ENCODE peak calls at places on chromosomes 6 and 20, in five cellular contexts. One of them, this sample, is unnamed.

GRCh38 chr6:195861-196360 is 96.4 kb upstream of the DUSP22 start:
- DNase-seq in RWPE1: no peak
- DNase-seq in stimulated activated CD4-positive, alpha-beta T cell treated with anti-CD3 and anti-CD28 coated beads, Interleukin-2, amount 100 ng/mL, for 24 hours: peak
- DNase-seq in stimulated activated CD8-positive, alpha-beta memory T cell treated with anti-CD3 and anti-CD28 coated beads, Interleukin-2, amount 100 ng/mL, for 48 hours: no peak
- DNase-seq in activated CD4-positive, alpha-beta T cell treated with anti-CD3 and anti-CD28 coated beads, Interleukin-2, amount 50 U/mL, for 24 hours: no peak
- DNase-seq in this sample: no peak

GRCh38 chr6:26122005-26122388 is 34.8 kb downstream of the HFE start:
- DNase-seq in RWPE1: no peak
- DNase-seq in stimulated activated CD4-positive, alpha-beta T cell treated with anti-CD3 and anti-CD28 coated beads, Interleukin-2, amount 100 ng/mL, for 24 hours: no peak
- DNase-seq in stimulated activated CD8-positive, alpha-beta memory T cell treated with anti-CD3 and anti-CD28 coated beads, Interleukin-2, amount 100 ng/mL, for 48 hours: no peak
- DNase-seq in activated CD4-positive, alpha-beta T cell treated with anti-CD3 and anti-CD28 coated beads, Interleukin-2, amount 50 U/mL, for 24 hours: no peak
- DNase-seq in this sample: no peak

GRCh38 chr6:38933426-38933825 is 115.2 kb upstream of the GLP1R start:
- DNase-seq in RWPE1: peak
- DNase-seq in stimulated activated CD4-positive, alpha-beta T cell treated with anti-CD3 and anti-CD28 coated beads, Interleukin-2, amount 100 ng/mL, for 24 hours: no peak
- DNase-seq in stimulated activated CD8-positive, alpha-beta memory T cell treated with anti-CD3 and anti-CD28 coated beads, Interleukin-2, amount 100 ng/mL, for 48 hours: no peak
- DNase-seq in activated CD4-positive, alpha-beta T cell treated with anti-CD3 and anti-CD28 coated beads, Interleukin-2, amount 50 U/mL, for 24 hours: no peak
- DNase-seq in this sample: no peak

GRCh38 chr6:80366721-80367120 is 260.2 kb downstream of the BCKDHB start:
- DNase-seq in RWPE1: peak
- DNase-seq in stimulated activated CD4-positive, alpha-beta T cell treated with anti-CD3 and anti-CD28 coated beads, Interleukin-2, amount 100 ng/mL, for 24 hours: no peak
- DNase-seq in stimulated activated CD8-positive, alpha-beta memory T cell treated with anti-CD3 and anti-CD28 coated beads, Interleukin-2, amount 100 ng/mL, for 48 hours: no peak
- DNase-seq in activated CD4-positive, alpha-beta T cell treated with anti-CD3 and anti-CD28 coated beads, Interleukin-2, amount 50 U/mL, for 24 hours: no peak
- DNase-seq in this sample: no peak

GRCh38 chr6:43269273-43270007 is 26.2 kb downstream of the TTBK1 start:
- DNase-seq in RWPE1: no peak
- DNase-seq in stimulated activated CD4-positive, alpha-beta T cell treated with anti-CD3 and anti-CD28 coated beads, Interleukin-2, amount 100 ng/mL, for 24 hours: peak
- DNase-seq in stimulated activated CD8-positive, alpha-beta memory T cell treated with anti-CD3 and anti-CD28 coated beads, Interleukin-2, amount 100 ng/mL, for 48 hours: peak
- DNase-seq in activated CD4-positive, alpha-beta T cell treated with anti-CD3 and anti-CD28 coated beads, Interleukin-2, amount 50 U/mL, for 24 hours: no peak
- DNase-seq in this sample: no peak

GRCh38 chr6:4965506-4966389 is 38.1 kb downstream of the RPP40 start:
- DNase-seq in RWPE1: no peak
- DNase-seq in stimulated activated CD4-positive, alpha-beta T cell treated with anti-CD3 and anti-CD28 coated beads, Interleukin-2, amount 100 ng/mL, for 24 hours: no peak
- DNase-seq in stimulated activated CD8-positive, alpha-beta memory T cell treated with anti-CD3 and anti-CD28 coated beads, Interleukin-2, amount 100 ng/mL, for 48 hours: no peak
- DNase-seq in activated CD4-positive, alpha-beta T cell treated with anti-CD3 and anti-CD28 coated beads, Interleukin-2, amount 50 U/mL, for 24 hours: no peak
- DNase-seq in this sample: no peak

GRCh38 chr6:109102762-109103161 is 7.5 kb downstream of the CEP57L1 start:
- DNase-seq in RWPE1: no peak
- DNase-seq in stimulated activated CD4-positive, alpha-beta T cell treated with anti-CD3 and anti-CD28 coated beads, Interleukin-2, amount 100 ng/mL, for 24 hours: no peak
- DNase-seq in stimulated activated CD8-positive, alpha-beta memory T cell treated with anti-CD3 and anti-CD28 coated beads, Interleukin-2, amount 100 ng/mL, for 48 hours: no peak
- DNase-seq in activated CD4-positive, alpha-beta T cell treated with anti-CD3 and anti-CD28 coated beads, Interleukin-2, amount 50 U/mL, for 24 hours: no peak
- DNase-seq in this sample: no peak

GRCh38 chr6:56899311-56899710 is 55.6 kb upstream of the BEND6 start:
- DNase-seq in RWPE1: no peak
- DNase-seq in stimulated activated CD4-positive, alpha-beta T cell treated with anti-CD3 and anti-CD28 coated beads, Interleukin-2, amount 100 ng/mL, for 24 hours: no peak
- DNase-seq in stimulated activated CD8-positive, alpha-beta memory T cell treated with anti-CD3 and anti-CD28 coated beads, Interleukin-2, amount 100 ng/mL, for 48 hours: no peak
- DNase-seq in activated CD4-positive, alpha-beta T cell treated with anti-CD3 and anti-CD28 coated beads, Interleukin-2, amount 50 U/mL, for 24 hours: no peak
- DNase-seq in this sample: no peak

GRCh38 chr6:79719248-79719975 is 88.3 kb downstream of the SH3BGRL2 start:
- DNase-seq in RWPE1: no peak
- DNase-seq in stimulated activated CD4-positive, alpha-beta T cell treated with anti-CD3 and anti-CD28 coated beads, Interleukin-2, amount 100 ng/mL, for 24 hours: no peak
- DNase-seq in stimulated activated CD8-positive, alpha-beta memory T cell treated with anti-CD3 and anti-CD28 coated beads, Interleukin-2, amount 100 ng/mL, for 48 hours: no peak
- DNase-seq in activated CD4-positive, alpha-beta T cell treated with anti-CD3 and anti-CD28 coated beads, Interleukin-2, amount 50 U/mL, for 24 hours: no peak
- DNase-seq in this sample: no peak

GRCh38 chr6:158770948-158771347 is 48.2 kb downstream of the EZR start:
- DNase-seq in RWPE1: no peak
- DNase-seq in stimulated activated CD4-positive, alpha-beta T cell treated with anti-CD3 and anti-CD28 coated beads, Interleukin-2, amount 100 ng/mL, for 24 hours: no peak
- DNase-seq in stimulated activated CD8-positive, alpha-beta memory T cell treated with anti-CD3 and anti-CD28 coated beads, Interleukin-2, amount 100 ng/mL, for 48 hours: no peak
- DNase-seq in activated CD4-positive, alpha-beta T cell treated with anti-CD3 and anti-CD28 coated beads, Interleukin-2, amount 50 U/mL, for 24 hours: no peak
- DNase-seq in this sample: no peak

GRCh38 chr20:53609501-53610445 is 16.1 kb upstream of the ZNF217 start:
- DNase-seq in RWPE1: no peak
- DNase-seq in stimulated activated CD4-positive, alpha-beta T cell treated with anti-CD3 and anti-CD28 coated beads, Interleukin-2, amount 100 ng/mL, for 24 hours: peak
- DNase-seq in stimulated activated CD8-positive, alpha-beta memory T cell treated with anti-CD3 and anti-CD28 coated beads, Interleukin-2, amount 100 ng/mL, for 48 hours: peak
- DNase-seq in activated CD4-positive, alpha-beta T cell treated with anti-CD3 and anti-CD28 coated beads, Interleukin-2, amount 50 U/mL, for 24 hours: peak
- DNase-seq in this sample: no peak

GRCh38 chr6:96783307-96783706 is 54.0 kb downstream of the GPR63 start:
- DNase-seq in RWPE1: no peak
- DNase-seq in stimulated activated CD4-positive, alpha-beta T cell treated with anti-CD3 and anti-CD28 coated beads, Interleukin-2, amount 100 ng/mL, for 24 hours: no peak
- DNase-seq in stimulated activated CD8-positive, alpha-beta memory T cell treated with anti-CD3 and anti-CD28 coated beads, Interleukin-2, amount 100 ng/mL, for 48 hours: no peak
- DNase-seq in activated CD4-positive, alpha-beta T cell treated with anti-CD3 and anti-CD28 coated beads, Interleukin-2, amount 50 U/mL, for 24 hours: no peak
- DNase-seq in this sample: no peak

GRCh38 chr6:13485923-13486557 is 1.4 kb downstream of the GFOD1 start:
- DNase-seq in RWPE1: peak
- DNase-seq in stimulated activated CD4-positive, alpha-beta T cell treated with anti-CD3 and anti-CD28 coated beads, Interleukin-2, amount 100 ng/mL, for 24 hours: peak
- DNase-seq in stimulated activated CD8-positive, alpha-beta memory T cell treated with anti-CD3 and anti-CD28 coated beads, Interleukin-2, amount 100 ng/mL, for 48 hours: no peak
- DNase-seq in activated CD4-positive, alpha-beta T cell treated with anti-CD3 and anti-CD28 coated beads, Interleukin-2, amount 50 U/mL, for 24 hours: no peak
- DNase-seq in this sample: no peak

GRCh38 chr20:64038579-64039292 is 2.8 kb downstream of the C20orf204 start:
- DNase-seq in RWPE1: peak
- DNase-seq in stimulated activated CD4-positive, alpha-beta T cell treated with anti-CD3 and anti-CD28 coated beads, Interleukin-2, amount 100 ng/mL, for 24 hours: peak
- DNase-seq in stimulated activated CD8-positive, alpha-beta memory T cell treated with anti-CD3 and anti-CD28 coated beads, Interleukin-2, amount 100 ng/mL, for 48 hours: peak
- DNase-seq in activated CD4-positive, alpha-beta T cell treated with anti-CD3 and anti-CD28 coated beads, Interleukin-2, amount 50 U/mL, for 24 hours: peak
- DNase-seq in this sample: no peak

GRCh38 chr20:12882832-12883506 is 125.8 kb upstream of the SPTLC3 start:
- DNase-seq in RWPE1: no peak
- DNase-seq in stimulated activated CD4-positive, alpha-beta T cell treated with anti-CD3 and anti-CD28 coated beads, Interleukin-2, amount 100 ng/mL, for 24 hours: no peak
- DNase-seq in stimulated activated CD8-positive, alpha-beta memory T cell treated with anti-CD3 and anti-CD28 coated beads, Interleukin-2, amount 100 ng/mL, for 48 hours: no peak
- DNase-seq in activated CD4-positive, alpha-beta T cell treated with anti-CD3 and anti-CD28 coated beads, Interleukin-2, amount 50 U/mL, for 24 hours: no peak
- DNase-seq in this sample: no peak

GRCh38 chr6:161476711-161477110 is 202.8 kb upstream of the AGPAT4 start:
- DNase-seq in RWPE1: no peak
- DNase-seq in stimulated activated CD4-positive, alpha-beta T cell treated with anti-CD3 and anti-CD28 coated beads, Interleukin-2, amount 100 ng/mL, for 24 hours: no peak
- DNase-seq in stimulated activated CD8-positive, alpha-beta memory T cell treated with anti-CD3 and anti-CD28 coated beads, Interleukin-2, amount 100 ng/mL, for 48 hours: no peak
- DNase-seq in activated CD4-positive, alpha-beta T cell treated with anti-CD3 and anti-CD28 coated beads, Interleukin-2, amount 50 U/mL, for 24 hours: no peak
- DNase-seq in this sample: no peak

GRCh38 chr6:165694296-165694695 is 31.3 kb upstream of the PDE10A start:
- DNase-seq in RWPE1: no peak
- DNase-seq in stimulated activated CD4-positive, alpha-beta T cell treated with anti-CD3 and anti-CD28 coated beads, Interleukin-2, amount 100 ng/mL, for 24 hours: no peak
- DNase-seq in stimulated activated CD8-positive, alpha-beta memory T cell treated with anti-CD3 and anti-CD28 coated beads, Interleukin-2, amount 100 ng/mL, for 48 hours: no peak
- DNase-seq in activated CD4-positive, alpha-beta T cell treated with anti-CD3 and anti-CD28 coated beads, Interleukin-2, amount 50 U/mL, for 24 hours: no peak
- DNase-seq in this sample: no peak

GRCh38 chr20:31872406-31872805 is 2.0 kb downstream of the TTLL9 start:
- DNase-seq in RWPE1: no peak
- DNase-seq in stimulated activated CD4-positive, alpha-beta T cell treated with anti-CD3 and anti-CD28 coated beads, Interleukin-2, amount 100 ng/mL, for 24 hours: no peak
- DNase-seq in stimulated activated CD8-positive, alpha-beta memory T cell treated with anti-CD3 and anti-CD28 coated beads, Interleukin-2, amount 100 ng/mL, for 48 hours: no peak
- DNase-seq in activated CD4-positive, alpha-beta T cell treated with anti-CD3 and anti-CD28 coated beads, Interleukin-2, amount 50 U/mL, for 24 hours: no peak
- DNase-seq in this sample: no peak

GRCh38 chr20:38165089-38165965 is at the start of gene TGM2:
- DNase-seq in RWPE1: peak
- DNase-seq in stimulated activated CD4-positive, alpha-beta T cell treated with anti-CD3 and anti-CD28 coated beads, Interleukin-2, amount 100 ng/mL, for 24 hours: peak
- DNase-seq in stimulated activated CD8-positive, alpha-beta memory T cell treated with anti-CD3 and anti-CD28 coated beads, Interleukin-2, amount 100 ng/mL, for 48 hours: peak
- DNase-seq in activated CD4-positive, alpha-beta T cell treated with anti-CD3 and anti-CD28 coated beads, Interleukin-2, amount 50 U/mL, for 24 hours: no peak
- DNase-seq in this sample: no peak

GRCh38 chr20:61599061-61599930 is 347.2 kb downstream of the CDH4 start:
- DNase-seq in RWPE1: no peak
- DNase-seq in stimulated activated CD4-positive, alpha-beta T cell treated with anti-CD3 and anti-CD28 coated beads, Interleukin-2, amount 100 ng/mL, for 24 hours: no peak
- DNase-seq in stimulated activated CD8-positive, alpha-beta memory T cell treated with anti-CD3 and anti-CD28 coated beads, Interleukin-2, amount 100 ng/mL, for 48 hours: no peak
- DNase-seq in activated CD4-positive, alpha-beta T cell treated with anti-CD3 and anti-CD28 coated beads, Interleukin-2, amount 50 U/mL, for 24 hours: no peak
- DNase-seq in this sample: no peak

GRCh38 chr6:1527098-1527497 is 82.6 kb upstream of the FOXC1 start:
- DNase-seq in RWPE1: no peak
- DNase-seq in stimulated activated CD4-positive, alpha-beta T cell treated with anti-CD3 and anti-CD28 coated beads, Interleukin-2, amount 100 ng/mL, for 24 hours: peak
- DNase-seq in stimulated activated CD8-positive, alpha-beta memory T cell treated with anti-CD3 and anti-CD28 coated beads, Interleukin-2, amount 100 ng/mL, for 48 hours: peak
- DNase-seq in activated CD4-positive, alpha-beta T cell treated with anti-CD3 and anti-CD28 coated beads, Interleukin-2, amount 50 U/mL, for 24 hours: no peak
- DNase-seq in this sample: no peak

GRCh38 chr6:37319856-37320255 is 33.9 kb upstream of the RNF8 start:
- DNase-seq in RWPE1: no peak
- DNase-seq in stimulated activated CD4-positive, alpha-beta T cell treated with anti-CD3 and anti-CD28 coated beads, Interleukin-2, amount 100 ng/mL, for 24 hours: no peak
- DNase-seq in stimulated activated CD8-positive, alpha-beta memory T cell treated with anti-CD3 and anti-CD28 coated beads, Interleukin-2, amount 100 ng/mL, for 48 hours: no peak
- DNase-seq in activated CD4-positive, alpha-beta T cell treated with anti-CD3 and anti-CD28 coated beads, Interleukin-2, amount 50 U/mL, for 24 hours: no peak
- DNase-seq in this sample: no peak

GRCh38 chr20:23087587-23088275 is 1.6 kb upstream of the CD93 start:
- DNase-seq in RWPE1: no peak
- DNase-seq in stimulated activated CD4-positive, alpha-beta T cell treated with anti-CD3 and anti-CD28 coated beads, Interleukin-2, amount 100 ng/mL, for 24 hours: no peak
- DNase-seq in stimulated activated CD8-positive, alpha-beta memory T cell treated with anti-CD3 and anti-CD28 coated beads, Interleukin-2, amount 100 ng/mL, for 48 hours: no peak
- DNase-seq in activated CD4-positive, alpha-beta T cell treated with anti-CD3 and anti-CD28 coated beads, Interleukin-2, amount 50 U/mL, for 24 hours: no peak
- DNase-seq in this sample: no peak

GRCh38 chr6:47414517-47415167 is 62.9 kb upstream of the CD2AP start:
- DNase-seq in RWPE1: no peak
- DNase-seq in stimulated activated CD4-positive, alpha-beta T cell treated with anti-CD3 and anti-CD28 coated beads, Interleukin-2, amount 100 ng/mL, for 24 hours: no peak
- DNase-seq in stimulated activated CD8-positive, alpha-beta memory T cell treated with anti-CD3 and anti-CD28 coated beads, Interleukin-2, amount 100 ng/mL, for 48 hours: no peak
- DNase-seq in activated CD4-positive, alpha-beta T cell treated with anti-CD3 and anti-CD28 coated beads, Interleukin-2, amount 50 U/mL, for 24 hours: no peak
- DNase-seq in this sample: no peak

GRCh38 chr6:75377386-75377785 is 92.8 kb upstream of the TMEM30A start:
- DNase-seq in RWPE1: no peak
- DNase-seq in stimulated activated CD4-positive, alpha-beta T cell treated with anti-CD3 and anti-CD28 coated beads, Interleukin-2, amount 100 ng/mL, for 24 hours: no peak
- DNase-seq in stimulated activated CD8-positive, alpha-beta memory T cell treated with anti-CD3 and anti-CD28 coated beads, Interleukin-2, amount 100 ng/mL, for 48 hours: no peak
- DNase-seq in activated CD4-positive, alpha-beta T cell treated with anti-CD3 and anti-CD28 coated beads, Interleukin-2, amount 50 U/mL, for 24 hours: no peak
- DNase-seq in this sample: no peak

GRCh38 chr20:47311967-47312681 is 44.4 kb downstream of the ZMYND8 start:
- DNase-seq in RWPE1: no peak
- DNase-seq in stimulated activated CD4-positive, alpha-beta T cell treated with anti-CD3 and anti-CD28 coated beads, Interleukin-2, amount 100 ng/mL, for 24 hours: no peak
- DNase-seq in stimulated activated CD8-positive, alpha-beta memory T cell treated with anti-CD3 and anti-CD28 coated beads, Interleukin-2, amount 100 ng/mL, for 48 hours: no peak
- DNase-seq in activated CD4-positive, alpha-beta T cell treated with anti-CD3 and anti-CD28 coated beads, Interleukin-2, amount 50 U/mL, for 24 hours: no peak
- DNase-seq in this sample: no peak

GRCh38 chr6:124967444-124967843 is 5.2 kb downstream of the RNF217 start:
- DNase-seq in RWPE1: no peak
- DNase-seq in stimulated activated CD4-positive, alpha-beta T cell treated with anti-CD3 and anti-CD28 coated beads, Interleukin-2, amount 100 ng/mL, for 24 hours: no peak
- DNase-seq in stimulated activated CD8-positive, alpha-beta memory T cell treated with anti-CD3 and anti-CD28 coated beads, Interleukin-2, amount 100 ng/mL, for 48 hours: no peak
- DNase-seq in activated CD4-positive, alpha-beta T cell treated with anti-CD3 and anti-CD28 coated beads, Interleukin-2, amount 50 U/mL, for 24 hours: no peak
- DNase-seq in this sample: no peak

GRCh38 chr20:63574156-63574828 is at the start of gene HELZ2:
- DNase-seq in RWPE1: peak
- DNase-seq in stimulated activated CD4-positive, alpha-beta T cell treated with anti-CD3 and anti-CD28 coated beads, Interleukin-2, amount 100 ng/mL, for 24 hours: peak
- DNase-seq in stimulated activated CD8-positive, alpha-beta memory T cell treated with anti-CD3 and anti-CD28 coated beads, Interleukin-2, amount 100 ng/mL, for 48 hours: peak
- DNase-seq in activated CD4-positive, alpha-beta T cell treated with anti-CD3 and anti-CD28 coated beads, Interleukin-2, amount 50 U/mL, for 24 hours: peak
- DNase-seq in this sample: no peak

This sample was measured in vagina.